ENCODE peak calls at places on chromosomes 13 and 19, in nine cellular contexts. O, N, G, Z, S, A, Y, J and I are unnamed samples.
A peak's percentile ranks its signal among the peaks of the same experiment; 100 is the strongest.

GRCh38 chr13:98890920-98891319 is 86.9 kb downstream of the DOCK9 start:
- DNase-seq in S (no peak), O (no peak), A (no peak), Z (no peak), G (no peak), J (no peak), N (no peak), Y (no peak), I (no peak)

GRCh38 chr13:94966380-94966779 is 254.0 kb upstream of the SOX21 start:
- DNase-seq in Z (no peak), O (no peak), J (no peak), A (no peak), Y (no peak), N (no peak), S (no peak), G (peak; percentile 48), I (no peak)

GRCh38 chr13:99944606-99945005 is 27.0 kb downstream of the ZIC5 start:
- DNase-seq in O (no peak), N (no peak), A (no peak), G (no peak), Z (no peak), S (no peak), J (no peak), Y (no peak), I (no peak)

GRCh38 chr19:6766357-6767080 is 716 bp downstream of the SH2D3A start:
- DNase-seq in N (no peak), J (no peak), A (no peak), O (no peak), G (no peak), S (no peak), Y (no peak), Z (no peak), I (no peak)

GRCh38 chr19:41265376-41266153 is 1.4 kb downstream of the HNRNPUL1 start:
- DNase-seq in S (peak; percentile 63), J (no peak), G (peak; percentile 26), O (no peak), Y (no peak), N (no peak), Z (peak; percentile 36), A (peak; percentile 44), I (no peak)

GRCh38 chr13:52686381-52686780 is 33.7 kb downstream of the SUGT1 start:
- DNase-seq in A (peak; percentile 2), J (no peak), O (no peak), G (no peak), S (no peak), Z (no peak), Y (no peak), N (no peak), I (no peak)

GRCh38 chr13:43058318-43058674 is 34.9 kb downstream of the DNAJC15 start:
- DNase-seq in J (no peak), N (no peak), G (peak; percentile 71), Z (peak; percentile 75), O (no peak), A (peak; percentile 67), Y (no peak), S (peak; percentile 73), I (peak; percentile 24)

GRCh38 chr19:35908977-35909683 is 1.0 kb upstream of the TYROBP start:
- DNase-seq in O (peak; percentile 87), S (no peak), N (peak; percentile 98), Z (no peak), A (no peak), G (no peak), Y (no peak), J (peak; percentile 95), I (no peak)

GRCh38 chr19:3056454-3057016 is 5.8 kb downstream of the TLE5 start:
- DNase-seq in J (peak; percentile 41), S (no peak), Z (no peak), G (no peak), O (no peak), Y (no peak), N (no peak), A (no peak), I (no peak)

GRCh38 chr13:26872444-26873173 is 112.0 kb upstream of the GPR12 start:
- DNase-seq in S (peak; percentile 43), A (peak; percentile 26), N (no peak), Z (peak; percentile 60), J (peak; percentile 53), G (peak; percentile 81), O (peak; percentile 77), Y (no peak), I (peak; percentile 75)

GRCh38 chr19:36488816-36489138 is 584 bp downstream of the ZNF566 start:
- DNase-seq in G (peak; percentile 39), Z (peak; percentile 48), O (no peak), J (no peak), N (peak; percentile 26), A (peak; percentile 6), S (peak; percentile 46), Y (peak; percentile 15), I (peak; percentile 23)

GRCh38 chr19:37896142-37896541 is 10.3 kb downstream of the WDR87 start:
- DNase-seq in O (no peak), A (no peak), Z (no peak), J (no peak), G (no peak), S (no peak), N (no peak), Y (no peak), I (no peak)

GRCh38 chr19:6457958-6458694 is 1.5 kb downstream of the SLC25A23 start:
- DNase-seq in N (no peak), G (no peak), O (no peak), S (no peak), Y (no peak), J (no peak), Z (no peak), A (no peak), I (no peak)

GRCh38 chr19:16118489-16119033 is 6.9 kb downstream of the RAB8A start:
- DNase-seq in A (no peak), Y (peak; percentile 83), N (peak; percentile 92), G (no peak), J (peak; percentile 70), Z (no peak), S (no peak), O (no peak), I (no peak)

GRCh38 chr19:7998081-7998480 is 7.4 kb downstream of the ELAVL1 start:
- DNase-seq in Y (no peak), J (no peak), Z (no peak), O (no peak), A (peak; percentile 3), S (no peak), G (no peak), N (no peak), I (no peak)

GRCh38 chr19:18987456-18987855 is 45.9 kb downstream of the SUGP2 start:
- DNase-seq in G (no peak), N (no peak), A (no peak), Y (no peak), J (no peak), O (no peak), S (no peak), Z (no peak), I (no peak)

GRCh38 chr13:98207411-98207810 is 30.3 kb upstream of the RNF113B start:
- DNase-seq in J (no peak), Y (no peak), O (no peak), S (no peak), N (no peak), A (peak; percentile 51), G (no peak), Z (no peak), I (no peak)

GRCh38 chr19:50906217-50906616 is 5.0 kb downstream of the KLK4 start:
- DNase-seq in J (no peak), Z (peak; percentile 27), N (no peak), O (no peak), S (peak; percentile 20), A (no peak), Y (no peak), G (peak; percentile 70), I (peak; percentile 52)

GRCh38 chr19:17922138-17922537 is 10.7 kb upstream of the CCDC124 start:
- DNase-seq in S (no peak), A (no peak), Y (no peak), G (no peak), O (no peak), Z (peak; percentile 59), N (no peak), J (no peak), I (no peak)

GRCh38 chr13:76516013-76516412 is 370.2 kb downstream of the KCTD12 start:
- DNase-seq in Z (no peak), N (no peak), Y (no peak), G (no peak), A (peak; percentile 86), S (peak; percentile 70), J (no peak), O (no peak), I (no peak)

GRCh38 chr13:88919970-88920628 is 1248.9 kb downstream of the SLITRK5 start:
- DNase-seq in Z (no peak), A (no peak), S (no peak), O (no peak), G (no peak), J (no peak), N (no peak), Y (no peak), I (no peak)

GRCh38 chr13:33191425-33192221 is 93.9 kb downstream of the STARD13 start:
- DNase-seq in O (no peak), N (no peak), G (no peak), Z (no peak), J (no peak), S (no peak), Y (no peak), A (no peak), I (no peak)

GRCh38 chr13:50400035-50400726 is 384.9 kb downstream of the KCNRG start:
- DNase-seq in J (peak; percentile 51), O (no peak), Y (no peak), A (no peak), N (no peak), Z (no peak), G (no peak), S (peak; percentile 43), I (no peak)

GRCh38 chr13:97274782-97275252 is 52.7 kb downstream of the MBNL2 start:
- DNase-seq in Y (no peak), N (no peak), J (no peak), A (peak; percentile 89), Z (no peak), S (peak; percentile 81), G (no peak), O (no peak), I (no peak)

GRCh38 chr19:38264486-38265212 is at the start of gene SPINT2:
- DNase-seq in Z (no peak), G (peak; percentile 72), S (no peak), A (no peak), J (no peak), N (peak; percentile 38), Y (no peak), O (no peak), I (peak; percentile 65)